ENCODE peak calls at places on chromosomes 7 and 10, in eight cellular contexts. F is tibial nerve, J is ovary, H is sigmoid colon, U is A549, E is upper lobe of left lung, A is GM12878, D is suprapubic skin. I is an unnamed sample.
A peak's percentile ranks its signal among the peaks of the same experiment; 100 is the strongest.

GRCh38 chr7:44136731-44137130 is 4.4 kb downstream of the MYL7 start:
- DNase-seq in U (no peak), E (no peak), H (no peak), J (no peak), A (no peak), F (no peak), D (no peak), I (no peak)

GRCh38 chr10:100811261-100811660 is 65.9 kb downstream of the PAX2 start:
- DNase-seq in U (no peak), H (no peak), J (no peak), A (no peak), F (no peak), D (no peak), E (no peak), I (no peak)

GRCh38 chr7:47610506-47611044 is 28.7 kb upstream of the TNS3 start:
- DNase-seq in A (no peak), D (no peak), H (no peak), F (no peak), J (no peak), U (peak; percentile 18), E (no peak), I (no peak)

GRCh38 chr10:70292016-70292415 is 8.2 kb upstream of the NPFFR1 start:
- DNase-seq in A (no peak), H (no peak), D (no peak), E (no peak), U (no peak), F (no peak), J (peak; percentile 15), I (no peak)

GRCh38 chr10:35781643-35782035 is 139.5 kb upstream of the FZD8 start:
- DNase-seq in H (no peak), A (no peak), U (no peak), J (no peak), E (no peak), D (no peak), F (no peak), I (peak; percentile 17)

GRCh38 chr7:87370660-87371180 is 25.3 kb downstream of the CROT start:
- DNase-seq in J (no peak), H (no peak), U (no peak), F (no peak), D (no peak), E (no peak), A (no peak), I (no peak)

GRCh38 chr10:6014241-6014761 is 37.0 kb upstream of the IL15RA start:
- DNase-seq in D (no peak), F (peak; percentile 42), E (no peak), H (no peak), U (peak; percentile 55), A (peak; percentile 30), J (no peak), I (peak; percentile 68)

GRCh38 chr7:23530355-23530754 is 1.4 kb downstream of the TRA2A start:
- DNase-seq in E (no peak), J (no peak), U (peak; percentile 76), A (no peak), D (no peak), F (no peak), H (no peak), I (no peak)

GRCh38 chr7:82464372-82464771 is 20.8 kb upstream of the CACNA2D1 start:
- DNase-seq in J (no peak), E (no peak), A (no peak), D (no peak), F (no peak), H (no peak), U (no peak), I (no peak)

GRCh38 chr7:83267141-83267631 is 104.5 kb upstream of the PCLO start:
- DNase-seq in A (no peak), F (no peak), E (no peak), U (no peak), H (no peak), D (no peak), J (no peak), I (no peak)

GRCh38 chr10:22713853-22714523 is 390 bp downstream of the PIP4K2A start:
- DNase-seq in E (peak; percentile 90), D (peak; percentile 83), A (no peak), H (peak; percentile 68), J (no peak), U (no peak), F (no peak), I (peak; percentile 30)

GRCh38 chr10:22716943-22717342 is 2.6 kb upstream of the PIP4K2A start:
- DNase-seq in J (no peak), A (no peak), D (no peak), U (no peak), F (no peak), H (no peak), E (no peak), I (no peak)

GRCh38 chr10:22712959-22713852 is 1.2 kb downstream of the PIP4K2A start:
- DNase-seq in D (no peak), F (no peak), H (no peak), E (peak; percentile 87), A (no peak), U (no peak), J (peak; percentile 44), I (peak; percentile 40)

GRCh38 chr10:22715290-22715625 is 880 bp upstream of the PIP4K2A start:
- DNase-seq in F (no peak), U (no peak), A (no peak), E (no peak), J (no peak), D (no peak), H (no peak), I (no peak)

DNA sequence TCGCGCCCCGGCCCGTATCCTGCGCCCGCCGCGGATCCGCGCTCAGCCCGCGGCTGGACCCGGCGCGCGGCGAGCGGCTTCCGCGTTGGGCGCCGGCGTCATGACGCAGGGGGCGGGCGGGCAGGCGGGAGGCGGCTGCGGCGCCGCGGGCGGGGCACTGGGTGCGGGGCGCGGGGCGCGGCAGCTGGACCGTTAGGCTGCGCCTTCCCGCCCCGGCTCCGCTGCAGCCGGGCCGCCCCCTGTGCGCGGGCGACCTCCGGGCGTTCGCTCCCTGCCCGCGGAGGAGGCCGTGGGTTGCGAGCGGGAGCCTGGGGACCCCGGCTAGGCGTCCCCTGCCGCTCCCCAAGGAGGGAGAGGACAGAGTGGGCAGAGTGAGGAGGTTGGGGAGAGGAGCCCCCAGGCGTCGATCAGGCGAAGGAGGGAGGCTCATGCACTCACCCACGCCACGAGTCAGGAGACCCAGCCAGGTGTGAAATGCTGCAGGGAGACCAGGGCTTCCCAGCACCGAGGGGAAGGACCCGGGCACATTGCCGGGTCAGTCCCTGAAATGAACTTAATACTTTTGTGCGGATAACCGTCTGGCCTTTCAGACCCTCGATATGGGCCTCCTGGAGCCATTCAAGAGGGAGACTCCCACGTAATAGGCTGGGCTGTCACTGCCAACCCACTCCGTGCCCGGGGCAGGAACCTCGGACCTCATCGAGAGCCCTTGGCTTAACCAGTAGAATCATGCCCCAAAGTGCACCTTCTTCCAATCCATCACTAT is at the start of gene PIP4K2A:
- DNase-seq in D (peak; percentile 82), J (peak; percentile 80), H (peak; percentile 84), A (no peak), E (peak; percentile 97), F (peak; percentile 48), U (peak; percentile 65), I (peak; percentile 82)
- H3K4me3 ChIP-seq in D (peak within 1 kb of the TSS; percentile 97), J (peak within 1 kb of the TSS; percentile 95), H (peak within 1 kb of the TSS; percentile 82), A (peak within 1 kb of the TSS; percentile 75), E (peak within 1 kb of the TSS; percentile 92), F (peak within 1 kb of the TSS; percentile 98), U (peak within 1 kb of the TSS; percentile 90), I (peak within 1 kb of the TSS; percentile 97)

DNA sequence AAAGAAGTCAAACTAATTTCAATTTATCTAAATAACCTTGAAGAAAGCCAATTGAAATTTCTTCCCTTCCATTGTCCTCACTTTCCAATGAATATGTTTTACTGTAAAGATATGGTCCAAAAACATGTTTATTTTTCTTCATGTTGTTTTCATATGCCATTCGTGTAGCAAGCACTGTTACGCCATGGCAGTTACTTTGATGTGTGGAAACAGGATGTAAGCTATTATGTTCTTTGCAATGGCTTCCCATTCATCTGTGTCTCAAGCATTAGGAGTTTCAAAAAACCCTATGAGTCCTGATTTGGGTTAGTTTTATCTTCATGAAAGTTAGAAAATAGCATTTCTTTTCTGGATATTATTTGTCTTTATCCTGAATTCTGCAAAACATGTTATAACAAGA is 31.0 kb downstream of the GPR141 start:
- DNase-seq in H (no peak), F (no peak), J (no peak), E (no peak), U (no peak), A (no peak), D (no peak), I (no peak)
- TF ChIP-seq EP300 in H (no peak), F (no peak), J (no peak), E (no peak), U (no peak), A (no peak), D (no peak), I (no peak)

GRCh38 chr10:79250259-79250658 is 97.0 kb upstream of the PPIF start:
- DNase-seq in U (no peak), F (no peak), H (no peak), J (no peak), D (no peak), A (no peak), E (no peak), I (peak; percentile 72)
- H3K4me3 ChIP-seq in U (no peak overlapping the region), F (no peak overlapping the region), H (no peak overlapping the region), J (no peak overlapping the region), D (no peak overlapping the region), A (peak overlapping the region; percentile 80), E (no peak overlapping the region), I (no peak overlapping the region)

GRCh38 chr10:947881-948280 is 16.4 kb upstream of the LARP4B start:
- DNase-seq in A (no peak), H (no peak), J (no peak), D (no peak), U (no peak), E (no peak), F (no peak), I (no peak)

GRCh38 chr10:945778-946177 is 14.3 kb upstream of the LARP4B start:
- DNase-seq in E (no peak), U (no peak), F (no peak), J (no peak), D (no peak), A (no peak), H (no peak), I (no peak)

GRCh38 chr10:947051-947450 is 15.5 kb upstream of the LARP4B start:
- DNase-seq in D (no peak), E (no peak), J (no peak), A (no peak), F (no peak), U (no peak), H (no peak), I (no peak)

GRCh38 chr10:943334-944033 is 12.0 kb upstream of the LARP4B start:
- DNase-seq in D (no peak), J (no peak), A (no peak), F (no peak), H (no peak), E (peak; percentile 45), U (no peak), I (no peak)

DNA sequence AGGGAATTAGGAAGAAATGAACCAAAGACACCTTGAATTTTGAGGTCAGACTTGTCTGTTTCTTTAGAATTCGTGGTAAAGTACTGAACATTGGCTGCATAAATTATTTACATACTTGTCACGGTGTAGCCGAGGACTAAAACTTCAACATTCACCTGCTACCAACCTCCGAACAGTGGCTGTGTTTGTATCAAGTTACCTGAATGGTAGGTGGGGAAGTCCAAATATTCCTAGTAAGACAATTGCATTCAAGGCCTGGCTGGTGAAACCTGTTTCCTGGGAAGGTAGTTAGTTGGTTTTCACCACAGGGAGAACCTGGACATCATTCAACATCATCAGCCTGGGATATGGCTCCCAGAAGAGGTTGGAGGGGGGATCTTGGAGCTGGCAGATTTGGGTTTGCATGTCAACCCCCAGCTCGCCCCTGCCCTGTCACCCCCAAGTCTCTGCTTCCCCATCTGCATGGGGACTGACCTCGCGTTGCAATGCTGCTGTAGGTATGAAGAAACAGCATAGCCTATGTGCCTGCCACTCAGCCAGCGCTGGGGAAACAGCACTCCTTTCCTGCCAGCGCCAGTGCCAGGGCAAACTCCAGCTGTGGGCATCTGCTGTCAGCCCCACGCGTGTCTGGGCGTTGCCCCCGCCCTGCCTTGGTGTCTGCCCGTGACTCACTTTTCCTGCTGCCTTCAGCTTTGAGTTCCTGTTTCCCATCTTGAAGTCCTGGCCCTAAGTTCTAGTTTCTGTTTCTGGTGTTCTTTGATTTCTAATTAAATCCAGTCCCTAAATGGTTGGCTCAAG is 12.7 kb upstream of the LARP4B start:
- DNase-seq in U (no peak), E (peak; percentile 90), J (no peak), F (no peak), D (peak; percentile 86), A (no peak), H (peak; percentile 77), I (peak; percentile 53)
- TF ChIP-seq EP300 in U (no peak), E (no peak), J (no peak), F (peak; percentile 64), D (no peak), A (no peak), H (no peak), I (no peak)